ENCODE peak calls at places on chromosomes 16 and 17, in four cellular contexts. C is natural killer cell, G is nephron progenitor cell, Z is body of pancreas. Y is an unnamed sample.

GRCh38 chr16:12497558-12497957 is 306.1 kb downstream of the CPPED1 start:
- DNase-seq in C (no peak), G (no peak), Z (no peak), Y (no peak)

GRCh38 chr17:43736389-43736788 is 22.2 kb downstream of the SOST start:
- DNase-seq in C (no peak), G (no peak), Z (no peak), Y (no peak)

GRCh38 chr16:85750021-85750826 is 672 bp downstream of the C16orf74 start:
- DNase-seq in C (no peak), G (peak), Z (peak), Y (peak)

GRCh38 chr16:88754912-88755744 is 29.9 kb downstream of the PIEZO1 start:
- DNase-seq in C (no peak), G (peak), Z (no peak), Y (no peak)

GRCh38 chr16:13961099-13961811 is 41.3 kb downstream of the ERCC4 start:
- DNase-seq in C (no peak), G (no peak), Z (no peak), Y (no peak)

GRCh38 chr17:76252040-76252954 is 12.0 kb upstream of the RNF157 start:
- DNase-seq in C (peak), G (no peak), Z (no peak), Y (no peak)

GRCh38 chr16:3984111-3985060 is 103.9 kb upstream of the CREBBP start:
- DNase-seq in C (no peak), G (no peak), Z (no peak), Y (no peak)

GRCh38 chr17:47267354-47267828 is 13.8 kb downstream of the ITGB3 start:
- DNase-seq in C (no peak), G (no peak), Z (no peak), Y (no peak)

GRCh38 chr17:62627219-62627903 is at the start of gene MRC2:
- DNase-seq in C (no peak), G (peak), Z (peak), Y (no peak)

GRCh38 chr17:42325026-42325425 is 36.7 kb downstream of the STAT5A start:
- DNase-seq in C (no peak), G (no peak), Z (no peak), Y (no peak)

GRCh38 chr16:17817260-17817659 is 346.5 kb upstream of the XYLT1 start:
- DNase-seq in C (no peak), G (no peak), Z (no peak), Y (no peak)

GRCh38 chr17:76421054-76421427 is 31.9 kb downstream of the UBE2O start:
- DNase-seq in C (no peak), G (no peak), Z (no peak), Y (no peak)

GRCh38 chr16:57373117-57373947 is 1.0 kb downstream of the CX3CL1 start:
- DNase-seq in C (no peak), G (no peak), Z (no peak), Y (no peak)

GRCh38 chr16:3022697-3023414 is 886 bp downstream of the HCFC1R1 start:
- DNase-seq in C (no peak), G (no peak), Z (no peak), Y (no peak)

DNA sequence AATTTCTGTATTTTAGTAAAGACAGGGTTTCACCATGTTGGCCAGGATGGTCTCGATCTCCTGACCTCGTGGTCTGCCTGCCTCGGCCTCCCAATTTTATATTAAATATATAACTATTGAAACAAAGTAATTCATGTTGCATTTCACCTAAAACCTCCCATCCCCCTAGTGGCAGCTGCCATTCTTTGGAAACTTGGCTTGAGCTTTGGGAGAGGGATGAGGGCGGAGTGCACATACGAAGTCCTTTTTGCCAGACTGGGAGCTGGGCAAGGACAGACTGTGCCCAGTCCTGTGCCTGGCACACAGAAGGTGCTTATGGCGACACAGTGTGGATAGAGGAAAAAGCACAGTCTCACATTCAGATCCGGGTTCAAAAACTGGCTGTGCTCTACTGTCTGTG is 83.8 kb downstream of the NETO2 start:
- DNase-seq in C (no peak), G (no peak), Z (no peak), Y (no peak)
- TF ChIP-seq CTCF in C (no peak), G (no peak), Z (no peak), Y (peak)

GRCh38 chr16:2003231-2003826 is 6.3 kb downstream of the ZNF598 start:
- DNase-seq in C (no peak), G (no peak), Z (no peak), Y (no peak)
- TF ChIP-seq CTCF in C (no peak), G (no peak), Z (no peak), Y (no peak)

DNA sequence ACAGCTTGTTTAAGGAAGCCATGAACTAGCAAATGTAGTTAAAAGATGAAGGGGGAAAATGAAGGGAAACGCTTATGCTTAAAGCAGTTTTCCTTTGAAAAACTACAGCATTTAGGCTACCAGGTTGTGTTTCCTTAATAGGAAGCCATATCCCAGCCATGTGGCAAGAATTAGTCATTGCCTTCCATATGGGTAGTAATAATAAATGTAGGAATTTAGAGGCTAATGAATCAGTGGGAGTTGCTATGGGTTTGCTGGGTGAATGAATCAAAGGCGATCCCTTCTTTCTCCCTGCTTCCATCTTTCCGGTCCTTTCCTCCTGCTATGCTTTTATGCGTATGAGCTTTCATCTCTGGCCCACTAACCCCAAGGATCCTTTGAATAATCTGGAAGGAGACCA is 89.8 kb upstream of the TBX2 start:
- DNase-seq in C (no peak), G (no peak), Z (no peak), Y (no peak)
- TF ChIP-seq CTCF in C (no peak), G (no peak), Z (no peak), Y (no peak)

DNA sequence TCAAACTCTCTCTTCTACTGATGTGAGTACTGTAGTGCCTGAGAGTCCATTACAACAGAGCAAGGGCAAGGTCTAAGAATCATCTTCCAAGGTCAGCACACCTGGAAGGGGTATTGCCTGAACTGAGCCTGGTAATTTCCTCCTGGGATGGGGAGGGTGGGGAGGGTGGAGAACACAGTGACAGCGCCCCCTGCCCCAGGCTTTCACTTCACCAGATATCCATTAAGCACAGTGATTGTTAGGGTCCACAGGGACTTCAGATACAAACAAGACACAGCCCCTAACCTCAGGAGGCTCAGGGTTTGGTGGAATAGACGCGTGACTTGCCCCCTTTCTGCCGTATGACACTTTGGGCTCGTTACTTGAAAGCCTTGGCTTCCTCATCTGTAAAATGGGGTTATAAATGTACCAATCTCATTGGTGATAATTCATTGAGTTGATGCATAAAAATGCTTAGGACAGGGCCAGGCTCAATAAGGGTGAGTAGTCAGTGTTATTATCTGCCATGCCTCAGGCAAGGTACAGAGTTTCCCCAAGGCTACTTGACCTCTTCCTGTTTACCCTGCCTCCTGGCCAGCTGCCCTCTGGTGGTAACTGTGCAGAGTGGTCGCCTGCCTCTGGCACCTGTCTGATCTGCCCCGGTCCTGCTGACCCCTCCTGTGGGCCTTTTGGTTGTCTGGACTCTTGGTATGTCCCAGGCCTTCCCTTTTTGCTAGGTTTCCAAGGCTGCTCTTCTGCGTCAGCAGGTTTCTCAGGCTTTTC is 13.1 kb upstream of the BRD7 start:
- DNase-seq in C (no peak), G (no peak), Z (peak), Y (no peak)
- TF ChIP-seq CTCF in C (no peak), G (no peak), Z (no peak), Y (no peak)

GRCh38 chr17:61382796-61383688 is 16.6 kb upstream of the TBX2 start:
- DNase-seq in C (no peak), G (no peak), Z (no peak), Y (no peak)
- TF ChIP-seq CTCF in C (no peak), G (no peak), Z (no peak), Y (no peak)

DNA sequence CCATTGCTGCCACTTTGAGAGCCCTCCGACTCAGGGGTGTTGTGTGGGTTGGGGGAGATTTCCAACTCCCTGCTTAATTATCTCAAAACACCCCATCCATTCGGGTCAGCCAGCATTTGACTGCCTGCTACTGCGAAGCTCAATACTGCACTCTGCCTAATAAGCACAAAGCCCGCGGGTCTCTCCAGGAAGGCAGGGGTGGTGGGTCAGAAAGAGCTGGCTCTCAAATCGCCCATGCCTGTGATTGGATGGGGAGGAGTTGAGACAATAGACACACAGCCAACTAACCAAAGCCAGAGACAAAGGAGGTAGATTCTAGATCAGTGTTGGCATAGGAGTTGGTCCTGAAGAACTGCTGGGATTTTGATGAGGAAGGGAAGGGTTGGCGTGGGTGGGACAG is 2.3 kb upstream of the XAF1 start:
- DNase-seq in C (no peak), G (no peak), Z (no peak), Y (no peak)
- TF ChIP-seq CTCF in C (no peak), G (no peak), Z (no peak), Y (no peak)

GRCh38 chr16:47461598-47462266 is 601 bp downstream of the PHKB start:
- DNase-seq in C (no peak), G (peak), Z (peak), Y (no peak)
- TF ChIP-seq CTCF in C (no peak), G (no peak), Z (no peak), Y (no peak)

GRCh38 chr17:10618202-10618635 is 38.9 kb downstream of the MYH3 start:
- DNase-seq in C (peak), G (peak), Z (peak), Y (peak)
- TF ChIP-seq CTCF in C (peak), G (peak), Z (peak), Y (peak)

DNA sequence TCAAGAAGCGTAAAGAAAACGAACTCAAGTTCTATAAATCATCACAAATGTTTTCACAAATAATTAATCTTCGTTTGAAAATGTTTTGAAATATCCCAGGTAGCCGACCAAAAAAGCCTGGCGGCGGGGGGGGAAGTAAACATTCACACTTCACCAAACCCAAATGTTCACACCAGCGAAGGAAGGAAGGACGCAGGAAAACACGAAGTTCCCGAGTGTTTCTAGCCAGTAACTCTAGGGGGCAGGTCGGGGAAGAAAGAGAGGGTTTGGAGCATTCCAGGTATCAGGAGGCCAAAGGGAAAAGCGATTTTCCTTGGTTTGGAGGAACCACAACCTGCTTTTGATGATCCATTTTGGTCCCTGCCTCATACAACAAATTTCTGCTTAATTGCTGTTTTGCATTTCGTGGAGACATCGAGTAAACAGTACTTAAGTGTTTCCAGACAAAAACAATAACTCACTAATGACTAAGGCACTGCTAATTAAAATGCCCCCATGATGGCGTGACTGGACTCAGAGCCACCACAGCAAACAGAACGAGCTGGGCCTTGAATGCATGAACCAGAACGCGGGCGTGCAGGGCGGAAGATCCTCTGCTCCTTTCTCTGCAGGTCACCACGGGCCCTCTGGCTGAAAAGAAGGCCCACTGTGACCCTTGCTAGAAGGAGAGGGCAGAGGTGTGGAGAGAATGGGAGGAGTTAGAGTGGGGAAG is 16.6 kb downstream of the ZFHX3 start:
- DNase-seq in C (no peak), G (no peak), Z (no peak), Y (no peak)
- TF ChIP-seq CTCF in C (no peak), G (no peak), Z (peak), Y (no peak)